ENCODE peak calls at places on chromosome 4, in eight cellular contexts. One of them, this sample, is unnamed.

GRCh38 chr4:15410750-15411149 is 17.1 kb upstream of the C1QTNF7 start:
- DNase-seq in mesendoderm: no peak
- DNase-seq in GM04504: no peak
- DNase-seq in neural progenitor cell: no peak
- DNase-seq in GDM1: peak; percentile 31
- DNase-seq in A549: no peak
- DNase-seq in naive thymus-derived CD4-positive, alpha-beta T cell: peak; percentile 50
- DNase-seq in EL: no peak
- DNase-seq in this sample: no peak

GRCh38 chr4:182881928-182882327 is 35.3 kb downstream of the DCTD start:
- DNase-seq in mesendoderm: no peak
- DNase-seq in GM04504: no peak
- DNase-seq in neural progenitor cell: no peak
- DNase-seq in GDM1: no peak
- DNase-seq in A549: no peak
- DNase-seq in naive thymus-derived CD4-positive, alpha-beta T cell: no peak
- DNase-seq in EL: no peak
- DNase-seq in this sample: no peak

GRCh38 chr4:153364061-153364460 is 19.6 kb downstream of the MND1 start:
- DNase-seq in mesendoderm: no peak
- DNase-seq in GM04504: no peak
- DNase-seq in neural progenitor cell: no peak
- DNase-seq in GDM1: no peak
- DNase-seq in A549: no peak
- DNase-seq in naive thymus-derived CD4-positive, alpha-beta T cell: no peak
- DNase-seq in EL: no peak
- DNase-seq in this sample: no peak

GRCh38 chr4:118772149-118773081 is 63.5 kb downstream of the SEC24D start:
- DNase-seq in mesendoderm: peak; percentile 54
- DNase-seq in GM04504: no peak
- DNase-seq in neural progenitor cell: peak; percentile 51
- DNase-seq in GDM1: no peak
- DNase-seq in A549: peak; percentile 15
- DNase-seq in naive thymus-derived CD4-positive, alpha-beta T cell: peak; percentile 46
- DNase-seq in EL: peak; percentile 53
- DNase-seq in this sample: peak; percentile 38

GRCh38 chr4:143337600-143338287 is 1.1 kb downstream of the GAB1 start:
- DNase-seq in mesendoderm: peak; percentile 54
- DNase-seq in GM04504: peak; percentile 19
- DNase-seq in neural progenitor cell: peak; percentile 54
- DNase-seq in GDM1: peak; percentile 30
- DNase-seq in A549: no peak
- DNase-seq in naive thymus-derived CD4-positive, alpha-beta T cell: no peak
- DNase-seq in EL: peak; percentile 64
- DNase-seq in this sample: no peak

GRCh38 chr4:139560396-139561084 is 4.5 kb upstream of the SETD7 start:
- DNase-seq in mesendoderm: peak; percentile 75
- DNase-seq in GM04504: no peak
- DNase-seq in neural progenitor cell: peak; percentile 49
- DNase-seq in GDM1: no peak
- DNase-seq in A549: no peak
- DNase-seq in naive thymus-derived CD4-positive, alpha-beta T cell: peak; percentile 54
- DNase-seq in EL: no peak
- DNase-seq in this sample: no peak

GRCh38 chr4:27194599-27194998 is 334.0 kb downstream of the STIM2 start:
- DNase-seq in mesendoderm: no peak
- DNase-seq in GM04504: no peak
- DNase-seq in neural progenitor cell: no peak
- DNase-seq in GDM1: no peak
- DNase-seq in A549: no peak
- DNase-seq in naive thymus-derived CD4-positive, alpha-beta T cell: no peak
- DNase-seq in EL: no peak
- DNase-seq in this sample: no peak

GRCh38 chr4:54229631-54230478 is 762 bp downstream of the PDGFRA start:
- DNase-seq in mesendoderm: peak; percentile 64
- DNase-seq in GM04504: no peak
- DNase-seq in neural progenitor cell: peak; percentile 61
- DNase-seq in GDM1: no peak
- DNase-seq in A549: no peak
- DNase-seq in naive thymus-derived CD4-positive, alpha-beta T cell: no peak
- DNase-seq in EL: peak; percentile 43
- DNase-seq in this sample: no peak

GRCh38 chr4:8467016-8467415 is 26.4 kb downstream of the TRMT44 start:
- DNase-seq in mesendoderm: no peak
- DNase-seq in GM04504: no peak
- DNase-seq in neural progenitor cell: no peak
- DNase-seq in GDM1: no peak
- DNase-seq in A549: no peak
- DNase-seq in naive thymus-derived CD4-positive, alpha-beta T cell: no peak
- DNase-seq in EL: no peak
- DNase-seq in this sample: no peak

GRCh38 chr4:153465145-153465544 is 1.0 kb upstream of the TMEM131L start:
- DNase-seq in mesendoderm: no peak
- DNase-seq in GM04504: no peak
- DNase-seq in neural progenitor cell: no peak
- DNase-seq in GDM1: no peak
- DNase-seq in A549: no peak
- DNase-seq in naive thymus-derived CD4-positive, alpha-beta T cell: peak; percentile 16
- DNase-seq in EL: no peak
- DNase-seq in this sample: no peak

GRCh38 chr4:126888968-126889367 is 743.8 kb upstream of the INTU start:
- DNase-seq in mesendoderm: no peak
- DNase-seq in GM04504: peak; percentile 23
- DNase-seq in neural progenitor cell: no peak
- DNase-seq in GDM1: no peak
- DNase-seq in A549: no peak
- DNase-seq in naive thymus-derived CD4-positive, alpha-beta T cell: no peak
- DNase-seq in EL: peak; percentile 62
- DNase-seq in this sample: peak; percentile 4

GRCh38 chr4:168218663-168219062 is 99.9 kb downstream of the DDX60 start:
- DNase-seq in mesendoderm: no peak
- DNase-seq in GM04504: peak; percentile 21
- DNase-seq in neural progenitor cell: no peak
- DNase-seq in GDM1: no peak
- DNase-seq in A549: no peak
- DNase-seq in naive thymus-derived CD4-positive, alpha-beta T cell: no peak
- DNase-seq in EL: peak; percentile 86
- DNase-seq in this sample: no peak

GRCh38 chr4:122978109-122978508 is 55.7 kb upstream of the NUDT6 start:
- DNase-seq in mesendoderm: peak; percentile 37
- DNase-seq in GM04504: no peak
- DNase-seq in neural progenitor cell: no peak
- DNase-seq in GDM1: no peak
- DNase-seq in A549: no peak
- DNase-seq in naive thymus-derived CD4-positive, alpha-beta T cell: no peak
- DNase-seq in EL: no peak
- DNase-seq in this sample: no peak

GRCh38 chr4:186829740-186830449 is 106.2 kb upstream of the FAT1 start:
- DNase-seq in mesendoderm: no peak
- DNase-seq in GM04504: no peak
- DNase-seq in neural progenitor cell: no peak
- DNase-seq in GDM1: no peak
- DNase-seq in A549: no peak
- DNase-seq in naive thymus-derived CD4-positive, alpha-beta T cell: no peak
- DNase-seq in EL: peak; percentile 89
- DNase-seq in this sample: no peak

GRCh38 chr4:13529130-13529919 is 15.0 kb downstream of the NKX3-2 start:
- DNase-seq in mesendoderm: peak; percentile 13
- DNase-seq in GM04504: no peak
- DNase-seq in neural progenitor cell: no peak
- DNase-seq in GDM1: no peak
- DNase-seq in A549: no peak
- DNase-seq in naive thymus-derived CD4-positive, alpha-beta T cell: no peak
- DNase-seq in EL: no peak
- DNase-seq in this sample: no peak

GRCh38 chr4:38667005-38667771 is 3.2 kb downstream of the KLF3 start:
- DNase-seq in mesendoderm: peak; percentile 99
- DNase-seq in GM04504: peak; percentile 96
- DNase-seq in neural progenitor cell: peak; percentile 90
- DNase-seq in GDM1: peak; percentile 77
- DNase-seq in A549: peak; percentile 89
- DNase-seq in naive thymus-derived CD4-positive, alpha-beta T cell: peak; percentile 92
- DNase-seq in EL: peak; percentile 97
- DNase-seq in this sample: peak; percentile 87

GRCh38 chr4:156476359-156476758 is 495.2 kb downstream of the PDGFC start:
- DNase-seq in mesendoderm: peak; percentile 12
- DNase-seq in GM04504: peak; percentile 90
- DNase-seq in neural progenitor cell: no peak
- DNase-seq in GDM1: no peak
- DNase-seq in A549: peak; percentile 1
- DNase-seq in naive thymus-derived CD4-positive, alpha-beta T cell: no peak
- DNase-seq in EL: peak; percentile 95
- DNase-seq in this sample: peak; percentile 92

GRCh38 chr4:152359208-152360044 is 176.5 kb downstream of the FBXW7 start:
- DNase-seq in mesendoderm: no peak
- DNase-seq in GM04504: no peak
- DNase-seq in neural progenitor cell: no peak
- DNase-seq in GDM1: no peak
- DNase-seq in A549: no peak
- DNase-seq in naive thymus-derived CD4-positive, alpha-beta T cell: no peak
- DNase-seq in EL: no peak
- DNase-seq in this sample: no peak

GRCh38 chr4:8607603-8608481 is 15.3 kb downstream of the CPZ start:
- DNase-seq in mesendoderm: peak; percentile 62
- DNase-seq in GM04504: no peak
- DNase-seq in neural progenitor cell: peak; percentile 84
- DNase-seq in GDM1: peak; percentile 10
- DNase-seq in A549: peak; percentile 50
- DNase-seq in naive thymus-derived CD4-positive, alpha-beta T cell: no peak
- DNase-seq in EL: no peak
- DNase-seq in this sample: no peak

GRCh38 chr4:52718123-52718522 is 33.1 kb downstream of the ERVMER34-1 start:
- DNase-seq in mesendoderm: peak; percentile 69
- DNase-seq in GM04504: no peak
- DNase-seq in neural progenitor cell: no peak
- DNase-seq in GDM1: no peak
- DNase-seq in A549: no peak
- DNase-seq in naive thymus-derived CD4-positive, alpha-beta T cell: no peak
- DNase-seq in EL: peak; percentile 42
- DNase-seq in this sample: no peak

GRCh38 chr4:5750052-5750950 is 39.3 kb downstream of the EVC start:
- DNase-seq in mesendoderm: no peak
- DNase-seq in GM04504: peak; percentile 72
- DNase-seq in neural progenitor cell: no peak
- DNase-seq in GDM1: no peak
- DNase-seq in A549: no peak
- DNase-seq in naive thymus-derived CD4-positive, alpha-beta T cell: no peak
- DNase-seq in EL: peak; percentile 87
- DNase-seq in this sample: no peak

GRCh38 chr4:177596035-177596434 is 153.8 kb upstream of the AGA start:
- DNase-seq in mesendoderm: peak; percentile 91
- DNase-seq in GM04504: peak; percentile 42
- DNase-seq in neural progenitor cell: peak; percentile 4
- DNase-seq in GDM1: no peak
- DNase-seq in A549: peak; percentile 62
- DNase-seq in naive thymus-derived CD4-positive, alpha-beta T cell: no peak
- DNase-seq in EL: peak; percentile 84
- DNase-seq in this sample: no peak

GRCh38 chr4:40316333-40316781 is 18.8 kb upstream of the CHRNA9 start:
- DNase-seq in mesendoderm: no peak
- DNase-seq in GM04504: peak; percentile 89
- DNase-seq in neural progenitor cell: no peak
- DNase-seq in GDM1: no peak
- DNase-seq in A549: no peak
- DNase-seq in naive thymus-derived CD4-positive, alpha-beta T cell: peak; percentile 66
- DNase-seq in EL: peak; percentile 79
- DNase-seq in this sample: peak; percentile 80

GRCh38 chr4:177853198-177853597 is 411.0 kb upstream of the AGA start:
- DNase-seq in mesendoderm: no peak
- DNase-seq in GM04504: no peak
- DNase-seq in neural progenitor cell: no peak
- DNase-seq in GDM1: no peak
- DNase-seq in A549: no peak
- DNase-seq in naive thymus-derived CD4-positive, alpha-beta T cell: no peak
- DNase-seq in EL: peak; percentile 1
- DNase-seq in this sample: no peak

GRCh38 chr4:153207561-153207960 is 3.3 kb downstream of the TRIM2 start:
- DNase-seq in mesendoderm: peak; percentile 63
- DNase-seq in GM04504: no peak
- DNase-seq in neural progenitor cell: peak; percentile 51
- DNase-seq in GDM1: no peak
- DNase-seq in A549: peak; percentile 35
- DNase-seq in naive thymus-derived CD4-positive, alpha-beta T cell: no peak
- DNase-seq in EL: peak; percentile 29
- DNase-seq in this sample: no peak

This sample was measured in foreskin melanocyte.